ENCODE peak calls at places on chromosomes 4 and X, in four cellular contexts. F is activated CD4-positive, alpha-beta T cell treated with anti-CD3 and anti-CD28 coated beads for 1 hour; I is Panc1; N is WTC11. J is an unnamed sample.

GRCh38 chrX:135328421-135329005 is 19.2 kb downstream of the ETDC start:
- DNase-seq in F (no peak), I (no peak), N (no peak), J (no peak)

GRCh38 chr4:74018771-74019170 is 19.7 kb downstream of the CXCL3 start:
- DNase-seq in F (no peak), I (no peak), N (no peak), J (no peak)

GRCh38 chrX:69503835-69504625 is at the start of gene NALF2:
- DNase-seq in F (no peak), I (no peak), N (peak), J (peak)

GRCh38 chrX:135315864-135316263 is 6.6 kb downstream of the ETDC start:
- DNase-seq in F (no peak), I (no peak), N (no peak), J (no peak)

GRCh38 chr4:16597829-16598228 is 300.6 kb downstream of the LDB2 start:
- DNase-seq in F (no peak), I (no peak), N (no peak), J (no peak)

GRCh38 chr4:107615809-107616208 is 104.2 kb downstream of the PAPSS1 start:
- DNase-seq in F (no peak), I (no peak), N (no peak), J (no peak)

GRCh38 chrX:107894038-107894437 is 68.4 kb downstream of the MID2 start:
- DNase-seq in F (no peak), I (peak), N (no peak), J (peak)

GRCh38 chr4:144582975-144583374 is 63.0 kb upstream of the HHIP start:
- DNase-seq in F (no peak), I (no peak), N (no peak), J (no peak)

GRCh38 chr4:173573286-173573685 is 43.3 kb upstream of the HAND2 start:
- DNase-seq in F (no peak), I (no peak), N (no peak), J (no peak)

GRCh38 chrX:28303486-28303885 is 283.8 kb upstream of the IL1RAPL1 start:
- DNase-seq in F (no peak), I (no peak), N (no peak), J (no peak)

GRCh38 chrX:90026730-90027129 is 105.0 kb downstream of the TGIF2LX start:
- DNase-seq in F (no peak), I (no peak), N (no peak), J (no peak)

GRCh38 chrX:72296991-72297390 is 8.7 kb downstream of the CITED1 start:
- DNase-seq in F (no peak), I (no peak), N (no peak), J (no peak)

GRCh38 chr4:1767770-1768366 is 25.2 kb upstream of the FGFR3 start:
- DNase-seq in F (no peak), I (no peak), N (peak), J (no peak)

GRCh38 chr4:4990857-4991540 is 28.3 kb downstream of the CYTL1 start:
- DNase-seq in F (no peak), I (no peak), N (no peak), J (peak)

GRCh38 chr4:36841583-36842326 is 402.8 kb upstream of the NWD2 start:
- DNase-seq in F (no peak), I (peak), N (no peak), J (no peak)

GRCh38 chr4:2746891-2747695 is 9.0 kb downstream of the TNIP2 start:
- DNase-seq in F (no peak), I (no peak), N (no peak), J (no peak)

GRCh38 chrX:136574548-136574947 is 42.5 kb downstream of the VGLL1 start:
- DNase-seq in F (no peak), I (no peak), N (no peak), J (no peak)

GRCh38 chr4:101954351-101954750 is 163.8 kb downstream of the BANK1 start:
- DNase-seq in F (no peak), I (no peak), N (no peak), J (no peak)